ENCODE peak calls at places on chromosomes 16 and 17, in nine cellular contexts. One of them, this sample, is unnamed.

GRCh38 chr16:1427473-1428461 is 3.1 kb upstream of the PERCC1 start:
- DNase-seq in Peyer's patch: no peak
- DNase-seq in mucosa of descending colon: no peak
- DNase-seq in A549: no peak
- DNase-seq in esophagus muscularis mucosa: no peak
- DNase-seq in left lung: no peak
- DNase-seq in transverse colon: no peak
- DNase-seq in D721Med: no peak
- DNase-seq in prostate gland: no peak
- DNase-seq in this sample: no peak

GRCh38 chr17:63151981-63152523 is 186.0 kb downstream of the TANC2 start:
- DNase-seq in Peyer's patch: no peak
- DNase-seq in mucosa of descending colon: no peak
- DNase-seq in A549: no peak
- DNase-seq in esophagus muscularis mucosa: no peak
- DNase-seq in left lung: no peak
- DNase-seq in transverse colon: no peak
- DNase-seq in D721Med: no peak
- DNase-seq in prostate gland: no peak
- DNase-seq in this sample: peak

GRCh38 chr16:68478526-68479249 is 30.4 kb upstream of the SMPD3 start:
- DNase-seq in Peyer's patch: no peak
- DNase-seq in mucosa of descending colon: no peak
- DNase-seq in A549: no peak
- DNase-seq in esophagus muscularis mucosa: no peak
- DNase-seq in left lung: no peak
- DNase-seq in transverse colon: no peak
- DNase-seq in D721Med: no peak
- DNase-seq in prostate gland: no peak
- DNase-seq in this sample: no peak

GRCh38 chr16:81624718-81625543 is 154.2 kb upstream of the PLCG2 start:
- DNase-seq in Peyer's patch: no peak
- DNase-seq in mucosa of descending colon: no peak
- DNase-seq in A549: no peak
- DNase-seq in esophagus muscularis mucosa: no peak
- DNase-seq in left lung: no peak
- DNase-seq in transverse colon: no peak
- DNase-seq in D721Med: no peak
- DNase-seq in prostate gland: no peak
- DNase-seq in this sample: no peak

GRCh38 chr17:19306160-19307111 is 56.1 kb downstream of the B9D1 start:
- DNase-seq in Peyer's patch: peak
- DNase-seq in mucosa of descending colon: no peak
- DNase-seq in A549: no peak
- DNase-seq in esophagus muscularis mucosa: no peak
- DNase-seq in left lung: no peak
- DNase-seq in transverse colon: peak
- DNase-seq in D721Med: no peak
- DNase-seq in prostate gland: no peak
- DNase-seq in this sample: no peak

GRCh38 chr16:66472961-66473610 is 46.0 kb downstream of the BEAN1 start:
- DNase-seq in Peyer's patch: peak
- DNase-seq in mucosa of descending colon: no peak
- DNase-seq in A549: no peak
- DNase-seq in esophagus muscularis mucosa: no peak
- DNase-seq in left lung: no peak
- DNase-seq in transverse colon: no peak
- DNase-seq in D721Med: no peak
- DNase-seq in prostate gland: no peak
- DNase-seq in this sample: no peak

GRCh38 chr16:68343137-68343536 is 32.3 kb downstream of the PRMT7 start:
- DNase-seq in Peyer's patch: no peak
- DNase-seq in mucosa of descending colon: no peak
- DNase-seq in A549: no peak
- DNase-seq in esophagus muscularis mucosa: no peak
- DNase-seq in left lung: no peak
- DNase-seq in transverse colon: no peak
- DNase-seq in D721Med: no peak
- DNase-seq in prostate gland: no peak
- DNase-seq in this sample: no peak

GRCh38 chr17:74274060-74274702 is at the start of gene DNAI2:
- DNase-seq in Peyer's patch: peak
- DNase-seq in mucosa of descending colon: peak
- DNase-seq in A549: no peak
- DNase-seq in esophagus muscularis mucosa: no peak
- DNase-seq in left lung: peak
- DNase-seq in transverse colon: peak
- DNase-seq in D721Med: no peak
- DNase-seq in prostate gland: no peak
- DNase-seq in this sample: no peak

GRCh38 chr16:854808-855410 is 54.4 kb upstream of the GNG13 start:
- DNase-seq in Peyer's patch: no peak
- DNase-seq in mucosa of descending colon: no peak
- DNase-seq in A549: no peak
- DNase-seq in esophagus muscularis mucosa: no peak
- DNase-seq in left lung: peak
- DNase-seq in transverse colon: no peak
- DNase-seq in D721Med: no peak
- DNase-seq in prostate gland: no peak
- DNase-seq in this sample: no peak

DNA sequence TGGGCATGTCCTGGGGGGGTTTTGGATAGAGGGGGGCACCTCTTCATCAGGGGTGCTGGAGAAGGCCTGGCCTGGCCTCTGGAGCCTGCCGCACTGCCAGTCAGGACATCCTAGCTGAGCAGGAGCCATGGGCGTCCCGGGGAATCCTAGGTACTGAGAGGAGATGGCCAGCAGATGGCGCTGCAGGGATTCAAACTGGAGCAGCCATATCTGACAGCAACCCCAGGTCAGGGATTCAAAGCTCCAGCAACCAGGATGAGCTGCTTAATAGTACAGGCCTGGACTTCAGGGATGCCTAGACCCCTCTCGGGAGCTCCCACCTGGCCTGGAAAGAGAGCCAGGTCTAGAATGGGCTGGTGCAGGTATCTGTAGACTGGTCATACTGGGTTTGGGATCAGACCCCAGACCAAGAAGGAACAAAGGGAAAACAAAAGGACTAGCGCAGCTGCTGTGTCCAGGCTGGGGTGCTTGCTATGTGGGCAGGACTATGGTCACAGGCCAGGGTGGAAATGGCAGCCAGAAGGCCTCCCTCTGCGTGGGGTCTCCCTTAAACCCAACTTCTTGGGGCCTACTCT is 306.9 kb upstream of the RBFOX1 start:
- DNase-seq in Peyer's patch: peak
- DNase-seq in mucosa of descending colon: peak
- DNase-seq in A549: peak
- DNase-seq in esophagus muscularis mucosa: no peak
- DNase-seq in left lung: peak
- DNase-seq in transverse colon: peak
- DNase-seq in D721Med: peak
- DNase-seq in prostate gland: peak
- DNase-seq in this sample: no peak
- TF ChIP-seq CTCF in Peyer's patch: peak
- TF ChIP-seq CTCF in mucosa of descending colon: peak
- TF ChIP-seq CTCF in A549: peak
- TF ChIP-seq CTCF in esophagus muscularis mucosa: peak
- TF ChIP-seq CTCF in left lung: peak
- TF ChIP-seq CTCF in transverse colon: peak
- TF ChIP-seq CTCF in D721Med: peak
- TF ChIP-seq CTCF in prostate gland: peak
- TF ChIP-seq CTCF in this sample: no peak

GRCh38 chr17:66275651-66276050 is 26.8 kb upstream of the PRKCA start:
- DNase-seq in Peyer's patch: no peak
- DNase-seq in mucosa of descending colon: no peak
- DNase-seq in A549: peak
- DNase-seq in esophagus muscularis mucosa: no peak
- DNase-seq in left lung: no peak
- DNase-seq in transverse colon: no peak
- DNase-seq in D721Med: no peak
- DNase-seq in prostate gland: peak
- DNase-seq in this sample: peak
- TF ChIP-seq CTCF in Peyer's patch: no peak
- TF ChIP-seq CTCF in mucosa of descending colon: no peak
- TF ChIP-seq CTCF in A549: peak
- TF ChIP-seq CTCF in esophagus muscularis mucosa: no peak
- TF ChIP-seq CTCF in left lung: no peak
- TF ChIP-seq CTCF in transverse colon: no peak
- TF ChIP-seq CTCF in D721Med: no peak
- TF ChIP-seq CTCF in prostate gland: no peak
- TF ChIP-seq CTCF in this sample: no peak

GRCh38 chr16:47699090-47699489 is 238.0 kb downstream of the PHKB start:
- DNase-seq in Peyer's patch: no peak
- DNase-seq in mucosa of descending colon: no peak
- DNase-seq in A549: no peak
- DNase-seq in esophagus muscularis mucosa: no peak
- DNase-seq in left lung: no peak
- DNase-seq in transverse colon: no peak
- DNase-seq in D721Med: no peak
- DNase-seq in prostate gland: no peak
- DNase-seq in this sample: no peak

GRCh38 chr16:47697826-47698225 is 236.7 kb downstream of the PHKB start:
- DNase-seq in Peyer's patch: no peak
- DNase-seq in mucosa of descending colon: no peak
- DNase-seq in A549: no peak
- DNase-seq in esophagus muscularis mucosa: no peak
- DNase-seq in left lung: no peak
- DNase-seq in transverse colon: no peak
- DNase-seq in D721Med: no peak
- DNase-seq in prostate gland: no peak
- DNase-seq in this sample: no peak

GRCh38 chr16:47695746-47696145 is 234.6 kb downstream of the PHKB start:
- DNase-seq in Peyer's patch: no peak
- DNase-seq in mucosa of descending colon: no peak
- DNase-seq in A549: no peak
- DNase-seq in esophagus muscularis mucosa: no peak
- DNase-seq in left lung: no peak
- DNase-seq in transverse colon: no peak
- DNase-seq in D721Med: no peak
- DNase-seq in prostate gland: no peak
- DNase-seq in this sample: no peak

DNA sequence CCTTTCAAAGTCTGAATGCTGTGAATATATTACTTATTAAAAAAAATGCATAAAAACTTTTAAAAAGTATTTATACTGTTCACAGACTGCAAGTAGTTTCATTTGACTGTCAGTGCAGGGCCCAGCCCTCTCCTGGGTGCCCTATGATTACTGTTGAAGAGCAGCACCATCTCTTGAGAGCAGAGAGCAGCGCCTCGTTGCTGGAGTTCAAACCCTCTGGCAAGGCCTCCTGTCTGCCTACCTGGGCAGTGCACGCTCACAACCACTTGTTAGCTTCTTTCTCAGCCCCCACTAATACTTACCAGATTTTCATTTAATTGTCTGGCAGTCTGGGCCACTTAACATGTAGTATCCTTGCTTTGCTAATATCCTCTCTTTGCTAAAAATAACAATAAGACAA is 233.4 kb downstream of the PHKB start:
- DNase-seq in Peyer's patch: no peak
- DNase-seq in mucosa of descending colon: no peak
- DNase-seq in A549: peak
- DNase-seq in esophagus muscularis mucosa: no peak
- DNase-seq in left lung: no peak
- DNase-seq in transverse colon: no peak
- DNase-seq in D721Med: no peak
- DNase-seq in prostate gland: no peak
- DNase-seq in this sample: no peak
- TF ChIP-seq CTCF in Peyer's patch: no peak
- TF ChIP-seq CTCF in mucosa of descending colon: no peak
- TF ChIP-seq CTCF in A549: no peak
- TF ChIP-seq CTCF in esophagus muscularis mucosa: no peak
- TF ChIP-seq CTCF in left lung: no peak
- TF ChIP-seq CTCF in transverse colon: no peak
- TF ChIP-seq CTCF in D721Med: no peak
- TF ChIP-seq CTCF in prostate gland: no peak
- TF ChIP-seq CTCF in this sample: no peak

GRCh38 chr16:62363451-62363850 is 327.2 kb upstream of the CDH8 start:
- DNase-seq in Peyer's patch: no peak
- DNase-seq in mucosa of descending colon: no peak
- DNase-seq in A549: no peak
- DNase-seq in esophagus muscularis mucosa: no peak
- DNase-seq in left lung: no peak
- DNase-seq in transverse colon: no peak
- DNase-seq in D721Med: no peak
- DNase-seq in prostate gland: no peak
- DNase-seq in this sample: no peak
- TF ChIP-seq CTCF in Peyer's patch: no peak
- TF ChIP-seq CTCF in mucosa of descending colon: no peak
- TF ChIP-seq CTCF in A549: no peak
- TF ChIP-seq CTCF in esophagus muscularis mucosa: no peak
- TF ChIP-seq CTCF in left lung: no peak
- TF ChIP-seq CTCF in transverse colon: no peak
- TF ChIP-seq CTCF in D721Med: no peak
- TF ChIP-seq CTCF in prostate gland: no peak
- TF ChIP-seq CTCF in this sample: peak

GRCh38 chr17:81962499-81963441 is 1.8 kb upstream of the NOTUM start:
- DNase-seq in Peyer's patch: no peak
- DNase-seq in mucosa of descending colon: no peak
- DNase-seq in A549: no peak
- DNase-seq in esophagus muscularis mucosa: no peak
- DNase-seq in left lung: no peak
- DNase-seq in transverse colon: no peak
- DNase-seq in D721Med: no peak
- DNase-seq in prostate gland: no peak
- DNase-seq in this sample: no peak
- TF ChIP-seq CTCF in Peyer's patch: no peak
- TF ChIP-seq CTCF in mucosa of descending colon: no peak
- TF ChIP-seq CTCF in A549: no peak
- TF ChIP-seq CTCF in esophagus muscularis mucosa: no peak
- TF ChIP-seq CTCF in left lung: no peak
- TF ChIP-seq CTCF in transverse colon: no peak
- TF ChIP-seq CTCF in D721Med: no peak
- TF ChIP-seq CTCF in prostate gland: no peak
- TF ChIP-seq CTCF in this sample: no peak

DNA sequence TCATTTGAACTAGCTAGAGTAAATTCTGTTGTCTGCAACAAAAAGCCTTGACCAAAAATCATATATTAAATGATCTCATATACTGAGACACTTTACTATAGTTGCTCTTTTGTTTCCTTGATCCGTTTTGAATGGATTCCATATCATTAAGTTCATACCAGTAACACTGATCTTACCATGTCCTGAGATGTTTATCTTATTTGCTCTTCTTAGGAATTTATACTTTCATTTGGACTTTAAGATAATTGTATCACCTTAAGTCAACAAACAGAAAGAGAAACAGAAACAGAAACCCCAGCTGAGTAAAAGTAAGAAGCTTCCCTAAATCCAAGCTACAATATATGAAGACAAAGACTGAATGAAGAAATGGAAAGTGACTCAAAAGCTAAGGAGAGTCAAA is 106.6 kb upstream of the COX10 start:
- DNase-seq in Peyer's patch: no peak
- DNase-seq in mucosa of descending colon: no peak
- DNase-seq in A549: no peak
- DNase-seq in esophagus muscularis mucosa: no peak
- DNase-seq in left lung: no peak
- DNase-seq in transverse colon: no peak
- DNase-seq in D721Med: no peak
- DNase-seq in prostate gland: no peak
- DNase-seq in this sample: no peak
- TF ChIP-seq CTCF in Peyer's patch: no peak
- TF ChIP-seq CTCF in mucosa of descending colon: no peak
- TF ChIP-seq CTCF in A549: no peak
- TF ChIP-seq CTCF in esophagus muscularis mucosa: no peak
- TF ChIP-seq CTCF in left lung: no peak
- TF ChIP-seq CTCF in transverse colon: no peak
- TF ChIP-seq CTCF in D721Med: no peak
- TF ChIP-seq CTCF in prostate gland: no peak
- TF ChIP-seq CTCF in this sample: no peak

This sample was measured in retinal pigment epithelial cell.